ENCODE peak calls at places on chromosomes 2 and 18, in five cellular contexts. N, T, C, H and I are unnamed samples.

GRCh38 chr2:8684885-8685696 is 3.2 kb downstream of the ID2 start:
- DNase-seq in N (peak; percentile 73), H (peak; percentile 84), C (peak; percentile 50), T (peak; percentile 68), I (peak; percentile 52)

GRCh38 chr18:5895886-5896740 is 791 bp upstream of the TMEM200C start:
- DNase-seq in T (no peak), N (peak; percentile 74), C (no peak), H (peak; percentile 75), I (no peak)

GRCh38 chr2:127953128-127953718 is 67.5 kb upstream of the AMMECR1L start:
- DNase-seq in C (no peak), N (no peak), H (no peak), T (peak; percentile 68), I (no peak)

GRCh38 chr2:228318218-228318617 is 136.7 kb upstream of the SPHKAP start:
- DNase-seq in T (peak; percentile 10), C (peak; percentile 17), H (peak; percentile 48), N (no peak), I (peak; percentile 43)

GRCh38 chr2:41500895-41501294 is 546.9 kb upstream of the PKDCC start:
- DNase-seq in T (no peak), N (no peak), C (no peak), H (no peak), I (no peak)

GRCh38 chr2:40360652-40361051 is 91.2 kb downstream of the SLC8A1 start:
- DNase-seq in H (peak; percentile 51), T (peak; percentile 27), N (no peak), C (no peak), I (peak; percentile 57)

GRCh38 chr2:113754989-113755689 is 1.3 kb downstream of the SLC35F5 start:
- DNase-seq in C (no peak), H (no peak), N (no peak), T (peak; percentile 33), I (no peak)

GRCh38 chr2:200585730-200586643 is at the start of gene AOX1:
- DNase-seq in C (peak; percentile 62), N (peak; percentile 41), T (peak; percentile 61), H (peak; percentile 91), I (peak; percentile 59)

GRCh38 chr2:10877691-10878111 is 34.0 kb upstream of the KCNF1 start:
- DNase-seq in C (no peak), N (no peak), T (no peak), H (no peak), I (no peak)

GRCh38 chr2:224369028-224369632 is 32.8 kb downstream of the FAM124B start:
- DNase-seq in N (no peak), C (peak; percentile 50), H (no peak), T (peak; percentile 71), I (peak; percentile 38)

GRCh38 chr2:198774576-198774975 is 683.2 kb downstream of the SATB2 start:
- DNase-seq in T (no peak), C (no peak), N (no peak), H (no peak), I (no peak)

GRCh38 chr2:135047295-135047694 is at the start of gene MAP3K19:
- DNase-seq in N (no peak), H (no peak), T (no peak), C (no peak), I (no peak)

GRCh38 chr2:45826476-45826875 is 175.0 kb downstream of the PRKCE start:
- DNase-seq in C (no peak), N (no peak), H (no peak), T (no peak), I (no peak)

GRCh38 chr2:163734911-163735691 is 707 bp downstream of the FIGN start:
- DNase-seq in H (no peak), C (peak; percentile 21), T (peak; percentile 57), N (no peak), I (no peak)

GRCh38 chr2:190466819-190467444 is 58.8 kb downstream of the MFSD6 start:
- DNase-seq in T (peak; percentile 3), H (no peak), C (no peak), N (no peak), I (peak; percentile 4)

GRCh38 chr2:182625814-182626213 is 90.2 kb upstream of the DNAJC10 start:
- DNase-seq in H (no peak), N (no peak), T (no peak), C (no peak), I (no peak)

GRCh38 chr18:70332694-70333093 is 43.8 kb downstream of the SOCS6 start:
- DNase-seq in N (no peak), T (peak; percentile 38), C (peak; percentile 52), H (no peak), I (peak; percentile 34)

GRCh38 chr2:39050109-39050508 is 70.7 kb downstream of the SOS1 start:
- DNase-seq in N (no peak), T (no peak), H (no peak), C (no peak), I (peak; percentile 28)

GRCh38 chr2:217943379-217944321 is 59.1 kb downstream of the TNS1 start:
- DNase-seq in N (peak; percentile 73), H (peak; percentile 85), T (peak; percentile 45), C (peak; percentile 62), I (peak; percentile 49)

GRCh38 chr18:23071285-23071684 is 64.0 kb upstream of the CABLES1 start:
- DNase-seq in T (no peak), N (no peak), C (peak; percentile 53), H (peak; percentile 33), I (no peak)

GRCh38 chr18:58313491-58314032 is 269.5 kb downstream of the NEDD4L start:
- DNase-seq in T (no peak), H (peak; percentile 50), C (no peak), N (no peak), I (no peak)

GRCh38 chr18:23259701-23260661 is 124.7 kb downstream of the CABLES1 start:
- DNase-seq in N (peak; percentile 49), C (peak; percentile 80), T (peak; percentile 87), H (peak; percentile 79), I (peak; percentile 74)

GRCh38 chr18:55161966-55162365 is 202.7 kb upstream of the CCDC68 start:
- DNase-seq in T (peak; percentile 22), N (no peak), H (no peak), C (no peak), I (no peak)

GRCh38 chr2:71306762-71307161 is 24.8 kb upstream of the ZNF638 start:
- DNase-seq in T (peak; percentile 89), H (no peak), N (no peak), C (peak; percentile 90), I (peak; percentile 57)

GRCh38 chr2:142012797-142013196 is 118.0 kb downstream of the LRP1B start:
- DNase-seq in T (no peak), N (no peak), C (no peak), H (no peak), I (no peak)

DNA sequence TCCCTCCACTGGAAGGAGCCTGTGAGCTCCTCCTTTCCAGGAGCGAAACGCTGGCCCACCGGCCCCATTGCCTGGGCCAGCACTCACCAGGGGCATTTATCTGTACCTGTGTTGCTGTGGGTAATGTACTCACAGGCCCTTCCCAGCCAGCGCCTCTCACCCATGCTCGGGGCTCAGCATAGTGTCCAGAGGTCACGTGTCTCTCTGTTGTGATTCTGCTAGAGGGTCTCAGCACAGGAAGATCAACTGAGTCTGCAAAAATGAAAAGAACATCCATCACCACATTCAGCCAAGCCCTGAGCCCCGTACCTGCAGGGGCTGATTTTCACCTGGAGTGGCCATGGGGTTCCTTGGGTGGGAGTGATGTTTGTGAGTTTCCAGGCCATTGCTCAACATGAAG is 103.1 kb upstream of the TPO start:
- DNase-seq in N (no peak), T (no peak), C (no peak), H (no peak), I (no peak)
- TF ChIP-seq CTCF in N (no peak), T (no peak), C (no peak), H (no peak), I (no peak)

GRCh38 chr18:51531496-51531895 is 334.0 kb upstream of the MEX3C start:
- DNase-seq in C (no peak), N (no peak), H (no peak), T (no peak), I (no peak)

GRCh38 chr18:51540562-51540961 is 343.1 kb upstream of the MEX3C start:
- DNase-seq in N (no peak), T (no peak), C (no peak), H (no peak), I (no peak)

GRCh38 chr18:51541230-51541629 is 343.7 kb upstream of the MEX3C start:
- DNase-seq in T (no peak), N (no peak), H (no peak), C (no peak), I (no peak)

DNA sequence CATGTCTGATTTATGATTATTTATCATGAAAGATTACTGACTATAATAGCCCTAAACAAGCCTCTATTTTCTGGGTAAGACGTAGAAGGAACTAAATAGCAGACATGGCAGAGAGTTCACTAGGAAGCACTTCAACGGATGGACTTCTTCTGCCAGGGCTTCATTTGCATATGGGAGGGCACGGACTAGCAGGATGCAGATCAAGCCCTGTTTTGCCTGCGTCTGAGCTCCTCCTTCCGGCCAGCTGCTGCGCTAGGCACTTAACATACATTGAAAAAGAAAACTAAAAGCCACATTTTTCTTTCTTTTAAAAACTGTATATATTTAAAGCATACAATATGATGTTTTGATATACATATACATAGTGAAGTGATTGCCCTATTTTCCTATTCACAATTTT is 340.0 kb upstream of the MEX3C start:
- DNase-seq in N (peak; percentile 40), H (peak; percentile 24), T (peak; percentile 8), C (no peak), I (no peak)
- TF ChIP-seq CTCF in N (no peak), H (peak; percentile 9), T (no peak), C (no peak), I (no peak)

DNA sequence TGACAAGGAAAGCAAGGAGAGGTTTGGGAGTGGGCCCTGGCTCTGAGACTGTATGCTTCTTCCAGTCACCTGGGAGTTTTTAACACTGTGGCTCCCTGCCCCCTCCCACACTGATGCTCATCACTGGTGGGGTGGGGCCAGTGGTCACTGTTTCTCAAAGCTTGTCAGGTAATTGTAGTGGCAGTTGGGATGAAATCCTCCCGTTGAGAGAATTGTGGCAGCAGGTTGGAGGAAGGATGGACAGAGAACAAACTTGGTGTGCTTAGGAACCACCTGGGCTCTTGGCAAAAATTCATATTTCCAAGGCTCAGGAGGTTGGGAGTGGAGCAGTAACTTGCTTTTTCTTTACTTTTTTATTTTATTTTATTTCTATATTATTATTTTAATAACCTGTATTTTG is 25.1 kb downstream of the DGKD start:
- DNase-seq in H (no peak), N (no peak), T (no peak), C (no peak), I (no peak)
- TF ChIP-seq CTCF in H (no peak), N (no peak), T (no peak), C (no peak), I (no peak)

GRCh38 chr2:121838561-121838960 is 83.1 kb downstream of the TSN start:
- DNase-seq in N (no peak), H (no peak), T (no peak), C (no peak), I (no peak)

GRCh38 chr2:121837596-121837995 is 82.1 kb downstream of the TSN start:
- DNase-seq in H (no peak), T (no peak), N (no peak), C (no peak), I (no peak)

DNA sequence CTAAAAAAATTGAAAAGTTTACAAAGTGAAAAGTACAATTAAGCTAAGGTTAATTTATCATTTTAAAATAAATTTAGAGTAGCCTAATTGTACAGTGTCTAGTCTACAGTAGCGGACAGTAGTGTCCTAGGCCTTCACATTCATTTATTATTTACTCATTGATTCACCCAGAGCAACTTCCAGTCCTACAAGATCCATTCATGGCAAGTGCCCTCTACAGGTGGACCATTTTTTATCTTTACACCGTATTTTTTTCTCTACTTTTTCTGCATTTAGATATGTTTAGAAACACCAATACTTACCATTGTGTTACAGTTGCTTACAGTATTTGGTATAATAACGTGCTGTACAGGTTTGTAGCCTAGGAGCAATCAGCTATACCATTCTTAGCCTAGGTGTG is 84.1 kb downstream of the TSN start:
- DNase-seq in H (no peak), C (no peak), T (no peak), N (no peak), I (no peak)
- TF ChIP-seq CTCF in H (no peak), C (no peak), T (no peak), N (no peak), I (peak; percentile 31)